ENCODE peak calls at places on chromosomes 16 and 17, in seven cellular contexts. P, F, B, A, U, M and G are unnamed samples. For H3K27me3, the result is how much of the 10 kb centered on the place peaks cover.

GRCh38 chr16:67910162-67910561 is 17.1 kb downstream of the PSKH1 start:
- DNase-seq in U (no peak), F (no peak), A (no peak), B (no peak), M (no peak), P (no peak), G (peak)

GRCh38 chr16:12220721-12221120 is 244.2 kb downstream of the SNX29 start:
- DNase-seq in B (no peak), M (no peak), P (no peak), F (no peak), A (no peak), U (no peak), G (no peak)

GRCh38 chr16:27269300-27270150 is 953 bp upstream of the NSMCE1 start:
- DNase-seq in M (no peak), B (no peak), P (no peak), A (no peak), U (no peak), F (no peak), G (no peak)

GRCh38 chr17:82180776-82181528 is 31.7 kb downstream of the CCDC57 start:
- DNase-seq in B (no peak), U (no peak), P (no peak), M (no peak), F (no peak), A (no peak), G (peak)

GRCh38 chr17:49910094-49910857 is 58.7 kb upstream of the DLX4 start:
- DNase-seq in F (no peak), A (peak), P (peak), U (no peak), B (no peak), M (no peak), G (no peak)

GRCh38 chr16:77548766-77549165 is 113.9 kb upstream of the ADAMTS18 start:
- DNase-seq in F (no peak), U (no peak), P (no peak), B (no peak), A (no peak), M (no peak), G (no peak)

GRCh38 chr16:56848955-56849689 is 15.9 kb upstream of the SLC12A3 start:
- DNase-seq in F (no peak), M (no peak), U (no peak), B (no peak), A (no peak), P (no peak), G (peak)

GRCh38 chr16:24577167-24577566 is 37.8 kb downstream of the RBBP6 start:
- DNase-seq in U (no peak), P (no peak), A (no peak), F (no peak), B (no peak), M (no peak), G (no peak)

GRCh38 chr16:21277045-21277926 is 804 bp downstream of the CRYM start:
- DNase-seq in B (no peak), A (no peak), M (no peak), F (no peak), P (no peak), U (no peak), G (no peak)

GRCh38 chr17:50831430-50832064 is 3.8 kb upstream of the WFIKKN2 start:
- DNase-seq in A (no peak), P (no peak), M (no peak), B (peak), U (no peak), F (no peak), G (no peak)

GRCh38 chr17:48725294-48726064 is 2.5 kb downstream of the PRAC2 start:
- DNase-seq in U (no peak), M (no peak), P (no peak), B (no peak), F (peak), A (no peak), G (no peak)

GRCh38 chr17:28727727-28728363 is 743 bp upstream of the NEK8 start:
- DNase-seq in B (peak), F (peak), P (peak), A (peak), U (peak), M (no peak), G (peak)

GRCh38 chr16:81740163-81740562 is 38.9 kb upstream of the PLCG2 start:
- DNase-seq in P (no peak), B (no peak), A (no peak), M (no peak), F (no peak), U (peak), G (no peak)

GRCh38 chr16:56610017-56610608 is 1.7 kb downstream of the MT2A start:
- DNase-seq in B (peak), P (no peak), M (no peak), A (no peak), U (peak), F (peak), G (peak)

GRCh38 chr17:21296097-21297025 is 11.8 kb downstream of the MAP2K3 start:
- DNase-seq in M (no peak), P (no peak), F (no peak), U (no peak), B (no peak), A (no peak), G (no peak)

GRCh38 chr16:27748868-27749546 is 199.1 kb downstream of the KATNIP start:
- DNase-seq in P (peak), A (peak), U (peak), F (peak), M (no peak), B (no peak), G (no peak)

GRCh38 chr17:55420067-55420775 is 1.4 kb downstream of the MMD start:
- DNase-seq in F (no peak), B (no peak), U (no peak), P (no peak), M (no peak), A (no peak), G (no peak)

GRCh38 chr16:57516176-57516725 is 20.1 kb downstream of the CCDC102A start:
- DNase-seq in B (no peak), A (no peak), F (no peak), M (no peak), U (no peak), P (no peak), G (no peak)

GRCh38 chr16:31136287-31136662 is 748 bp upstream of the PRSS8 start:
- DNase-seq in F (no peak), M (no peak), P (no peak), A (no peak), B (no peak), U (no peak), G (no peak)

GRCh38 chr16:23282508-23282907 is 19.6 kb upstream of the SCNN1B start:
- DNase-seq in A (peak), U (no peak), M (no peak), F (no peak), P (no peak), B (no peak), G (no peak)

GRCh38 chr17:30323262-30323894 is 10.5 kb downstream of the TMIGD1 start:
- DNase-seq in B (no peak), M (no peak), U (peak), P (no peak), F (no peak), A (no peak), G (peak)

GRCh38 chr17:45902892-45903346 is 8.6 kb downstream of the MAPT start:
- DNase-seq in A (no peak), F (peak), B (no peak), U (no peak), P (no peak), M (no peak), G (no peak)
- H3K27me3 ChIP-seq in A (half or more), F (under half), B (under half), U (half or more), P (half or more), M (under half), G (under half)

GRCh38 chr16:4293181-4293716 is 20.4 kb upstream of the TFAP4 start:
- DNase-seq in P (no peak), A (no peak), M (no peak), F (no peak), U (no peak), B (no peak), G (no peak)

GRCh38 chr16:4301177-4301576 is 14.7 kb upstream of the GLIS2 start:
- DNase-seq in P (no peak), B (no peak), F (no peak), U (no peak), M (no peak), A (no peak), G (no peak)

GRCh38 chr16:4293822-4294457 is 21.1 kb upstream of the TFAP4 start:
- DNase-seq in M (no peak), A (peak), P (peak), F (peak), U (no peak), B (no peak), G (peak)

GRCh38 chr16:4298761-4299522 is 16.9 kb upstream of the GLIS2 start:
- DNase-seq in P (peak), U (peak), B (peak), M (no peak), A (peak), F (peak), G (peak)

DNA sequence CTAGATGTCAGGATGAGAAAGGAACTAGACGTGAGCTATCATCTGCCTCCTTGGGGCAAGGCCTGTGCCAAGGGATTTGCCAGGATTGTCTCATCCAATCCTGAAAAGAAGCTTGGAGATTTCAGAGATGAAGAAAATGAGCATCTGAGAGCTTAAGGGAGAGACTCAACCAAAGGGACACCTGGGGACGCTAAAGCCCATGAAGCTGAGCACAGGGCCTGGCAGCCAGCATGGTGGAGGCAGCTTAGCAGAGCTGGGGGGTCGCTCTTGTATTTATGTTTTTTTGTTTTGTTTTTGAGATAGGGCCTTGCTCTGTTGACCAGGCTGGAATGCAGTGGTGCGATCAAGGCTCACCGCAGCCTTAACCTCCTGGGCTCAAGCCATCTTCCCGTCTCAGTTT is 18.4 kb upstream of the GLIS2 start:
- DNase-seq in F (no peak), B (no peak), M (no peak), A (no peak), P (no peak), U (no peak), G (no peak)
- H3K27me3 ChIP-seq in F (under half), B (under half), M (under half), A (under half), P (under half), U (under half), G (under half)

DNA sequence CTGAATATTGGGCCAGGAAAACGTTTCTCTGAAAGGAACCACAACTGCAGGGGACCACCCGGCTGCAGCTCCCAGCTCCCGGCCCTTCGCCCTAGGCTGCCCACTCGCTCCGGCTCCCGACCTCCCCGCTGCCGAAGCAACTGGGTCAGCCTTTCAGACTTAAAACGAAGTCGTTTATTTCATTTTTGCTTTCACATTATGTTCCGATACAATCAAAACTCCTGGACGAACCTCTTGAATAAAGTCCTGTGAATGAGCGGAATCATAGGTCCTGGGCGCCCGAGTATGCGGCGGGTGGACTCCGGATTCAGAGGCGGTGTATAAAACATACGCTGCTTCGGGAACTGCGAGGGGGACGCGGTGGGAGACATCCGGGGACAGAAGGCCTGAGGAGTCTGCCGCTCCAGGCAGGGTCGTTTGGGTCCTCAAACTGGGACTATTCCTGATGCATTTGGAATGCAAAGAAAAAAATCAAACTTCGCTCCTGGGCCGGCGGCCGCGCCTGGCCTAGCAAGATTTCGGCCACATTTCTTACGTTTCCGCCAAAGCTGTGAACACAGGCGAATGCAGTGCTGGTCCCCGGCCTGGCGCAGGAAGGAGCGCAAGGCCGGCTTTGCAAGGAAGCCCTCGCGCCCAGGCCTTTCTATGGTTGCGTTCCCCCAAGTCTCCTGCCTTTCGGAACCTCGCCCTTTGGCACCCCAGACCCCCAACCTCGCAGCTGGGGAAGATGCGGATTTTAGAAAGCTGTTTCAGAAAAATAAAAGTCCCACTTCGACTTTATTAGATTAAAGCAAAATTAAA is 3.7 kb downstream of the CBLN1 start:
- DNase-seq in M (no peak), B (no peak), P (no peak), F (no peak), U (no peak), A (peak), G (no peak)
- H3K27me3 ChIP-seq in M (half or more), B (half or more), P (half or more), F (half or more), U (half or more), A (half or more), G (under half)

GRCh38 chr16:10226672-10227306 is 44.6 kb upstream of the GRIN2A start:
- DNase-seq in A (peak), F (no peak), U (no peak), B (no peak), M (no peak), P (no peak), G (no peak)
- H3K27me3 ChIP-seq in A (under half), F (under half), U (under half), B (under half), M (under half), P (under half), G (under half)

GRCh38 chr17:79819085-79819484 is 20.2 kb downstream of the CBX4 start:
- DNase-seq in U (no peak), F (no peak), A (no peak), P (no peak), B (no peak), M (no peak), G (no peak)

GRCh38 chr17:79818026-79818758 is 21.0 kb downstream of the CBX4 start:
- DNase-seq in U (no peak), M (no peak), F (no peak), A (no peak), B (no peak), P (no peak), G (no peak)

GRCh38 chr17:79820959-79821330 is 18.3 kb downstream of the CBX4 start:
- DNase-seq in U (no peak), M (no peak), B (no peak), P (no peak), A (no peak), F (no peak), G (no peak)

GRCh38 chr17:79821331-79822095 is 17.7 kb downstream of the CBX4 start:
- DNase-seq in P (no peak), F (no peak), M (no peak), B (no peak), U (no peak), A (no peak), G (no peak)

DNA sequence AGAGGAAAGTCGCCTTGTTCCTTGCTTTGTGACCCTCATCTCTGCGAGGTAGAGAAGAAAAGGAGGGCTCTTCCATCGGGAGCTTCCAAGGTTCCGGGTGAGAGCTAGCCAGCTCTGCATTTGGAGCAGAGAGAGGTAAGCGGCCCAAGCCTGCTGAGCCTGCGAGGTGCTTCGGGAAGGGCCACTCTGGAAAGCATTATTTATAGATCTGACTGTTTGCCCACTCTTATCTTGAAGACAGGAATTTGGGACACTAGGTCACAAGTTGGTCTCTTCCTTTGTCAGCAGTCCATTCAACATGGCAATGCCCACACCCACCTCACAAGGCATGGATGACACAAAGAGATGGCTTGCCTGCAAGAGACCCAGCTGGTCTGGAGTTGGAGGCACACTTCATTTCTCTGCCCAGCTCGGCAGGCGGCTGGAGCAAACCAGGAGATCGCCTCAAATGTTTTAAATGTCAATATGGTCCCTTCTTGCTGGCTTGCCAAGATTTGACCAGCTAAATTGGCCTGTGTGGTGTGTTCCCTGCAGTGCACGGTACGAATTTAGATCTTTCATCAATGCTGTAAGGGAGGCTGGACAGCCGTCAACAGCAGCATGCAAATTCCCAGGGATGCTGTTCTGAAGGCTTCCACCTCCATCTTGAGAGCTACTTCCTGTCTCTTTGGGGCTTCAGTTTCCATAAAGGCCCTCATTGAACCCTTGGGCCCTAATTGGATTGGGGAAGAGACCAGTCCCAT is 19.5 kb downstream of the CBX4 start:
- DNase-seq in U (no peak), M (no peak), F (no peak), B (no peak), A (no peak), P (no peak), G (no peak)
- H3K27me3 ChIP-seq in U (under half), M (under half), F (under half), B (under half), A (half or more), P (half or more), G (under half)

DNA sequence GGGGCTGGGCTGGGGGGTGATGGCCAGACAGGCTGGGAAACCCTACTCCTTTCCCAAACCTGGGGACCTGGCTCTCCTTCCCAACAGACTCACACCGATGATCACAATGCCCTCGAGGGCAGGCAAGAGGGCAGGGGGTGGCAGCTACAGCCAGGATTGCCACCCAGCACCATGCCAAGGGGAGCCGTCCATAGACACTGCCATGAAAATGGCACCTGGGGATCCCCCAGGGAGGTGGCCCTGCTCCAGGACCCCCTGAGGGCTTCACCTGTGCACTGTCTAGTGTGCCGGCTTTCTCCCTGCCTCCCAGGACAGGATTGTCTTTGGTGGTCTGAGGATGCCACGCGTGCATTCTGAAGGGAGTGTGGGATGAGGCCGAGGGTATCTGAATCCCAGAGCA is 24.6 kb downstream of the RPH3AL start:
- DNase-seq in A (no peak), M (no peak), P (no peak), U (no peak), F (no peak), B (no peak), G (no peak)
- H3K27me3 ChIP-seq in A (under half), M (under half), P (under half), U (under half), F (under half), B (under half), G (under half)

DNA sequence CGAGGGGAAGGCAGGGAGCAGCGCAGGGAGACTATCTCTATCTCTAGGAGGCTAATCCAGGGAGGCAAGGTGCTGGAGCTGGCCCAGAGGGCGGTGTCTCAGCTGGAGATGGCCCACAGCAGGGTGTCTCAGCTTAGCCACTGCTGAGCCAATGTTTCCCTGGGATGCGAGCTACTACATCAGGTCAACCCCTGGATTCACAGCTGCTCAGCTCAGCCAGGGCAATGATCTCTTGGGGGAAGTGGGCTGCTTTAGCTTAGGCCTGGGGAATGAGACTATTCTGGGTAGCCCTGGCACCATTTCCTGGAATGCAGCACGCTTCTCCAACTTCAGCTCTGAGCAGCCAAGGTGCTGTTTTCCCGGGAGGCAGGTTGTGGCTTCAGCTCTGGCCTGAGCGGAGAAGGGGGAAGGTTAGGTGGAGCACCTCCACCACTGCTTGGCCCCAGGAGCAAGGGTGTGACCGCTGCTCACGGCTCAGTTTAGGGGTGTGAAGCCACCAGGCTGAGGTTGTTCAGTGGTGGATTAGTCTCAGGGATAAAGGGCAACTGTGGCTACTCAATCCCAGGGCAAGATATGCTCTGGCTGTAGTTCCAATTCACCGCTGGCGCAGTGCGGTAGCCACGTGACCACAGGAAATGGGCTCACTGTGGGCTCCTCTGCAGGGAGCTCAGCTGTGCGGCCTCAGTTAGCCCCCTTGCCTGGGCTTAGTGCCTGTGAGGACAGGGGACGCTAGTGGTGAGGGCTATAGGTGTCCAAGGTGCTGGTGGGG is 5.2 kb upstream of the PRSS21 start:
- DNase-seq in B (peak), M (no peak), U (no peak), P (no peak), F (no peak), A (no peak), G (no peak)
- H3K27me3 ChIP-seq in B (under half), M (under half), U (under half), P (under half), F (under half), A (under half), G (under half)